ENCODE peak calls at places on chromosomes 16 and 17, in five cellular contexts. L, N, H, B and P are unnamed samples.

GRCh38 chr16:55147401-55147800 is 176.6 kb upstream of the IRX6 start:
- DNase-seq in H (no peak), B (no peak), L (no peak), N (no peak), P (no peak)

GRCh38 chr16:65619606-65620005 is 497.7 kb upstream of the CDH11 start:
- DNase-seq in H (no peak), N (no peak), L (no peak), B (no peak), P (no peak)

GRCh38 chr16:17364319-17365210 is 106.2 kb downstream of the XYLT1 start:
- DNase-seq in L (peak; percentile 82), N (no peak), B (no peak), H (no peak), P (no peak)

GRCh38 chr17:9116861-9117568 is 95.7 kb downstream of the NTN1 start:
- DNase-seq in H (no peak), L (no peak), N (no peak), B (no peak), P (no peak)

GRCh38 chr16:89450537-89450936 is 39.8 kb downstream of the ANKRD11 start:
- DNase-seq in B (no peak), L (no peak), H (no peak), N (no peak), P (no peak)

GRCh38 chr17:75246404-75246803 is 15.0 kb downstream of the GGA3 start:
- DNase-seq in N (no peak), H (no peak), B (no peak), L (no peak), P (no peak)

GRCh38 chr16:87895641-87896141 is 26.4 kb upstream of the SLC7A5 start:
- DNase-seq in L (no peak), B (peak; percentile 87), N (no peak), H (peak; percentile 37), P (no peak)

GRCh38 chr16:31862761-31863160 is 10.8 kb upstream of the ZNF267 start:
- DNase-seq in B (no peak), L (no peak), H (no peak), N (no peak), P (no peak)

GRCh38 chr16:88442811-88443576 is 10.1 kb upstream of the ZFPM1 start:
- DNase-seq in N (peak; percentile 81), L (peak; percentile 15), B (peak; percentile 79), H (peak; percentile 83), P (peak; percentile 74)

GRCh38 chr16:76926595-76926994 is 264.4 kb upstream of the MON1B start:
- DNase-seq in B (no peak), N (no peak), H (no peak), L (no peak), P (no peak)

GRCh38 chr16:2228161-2228824 is 4.9 kb downstream of the E4F1 start:
- DNase-seq in N (peak; percentile 45), L (no peak), B (no peak), H (no peak), P (no peak)

GRCh38 chr17:65515512-65515911 is 45.9 kb downstream of the AXIN2 start:
- DNase-seq in N (peak; percentile 10), B (no peak), H (no peak), L (no peak), P (no peak)

GRCh38 chr17:18235743-18236256 is 10.4 kb downstream of the LLGL1 start:
- DNase-seq in N (no peak), L (no peak), B (no peak), H (no peak), P (no peak)

GRCh38 chr17:82031885-82032627 is 578 bp downstream of the RAC3 start:
- DNase-seq in H (peak; percentile 74), B (peak; percentile 35), N (peak; percentile 76), L (no peak), P (no peak)

GRCh38 chr16:19833176-19833575 is 51.5 kb downstream of the GPRC5B start:
- DNase-seq in B (no peak), L (no peak), N (no peak), H (no peak), P (no peak)

GRCh38 chr17:44115585-44116415 is 7.6 kb downstream of the HDAC5 start:
- DNase-seq in B (peak; percentile 43), L (no peak), H (no peak), N (no peak), P (peak; percentile 67)

GRCh38 chr17:38701504-38702165 is 3.4 kb upstream of the MLLT6 start:
- DNase-seq in B (peak; percentile 87), L (no peak), N (no peak), H (no peak), P (no peak)

GRCh38 chr16:84569382-84569987 is 48.4 kb downstream of the COTL1 start:
- DNase-seq in H (peak; percentile 57), B (no peak), L (no peak), N (no peak), P (no peak)

GRCh38 chr16:10752843-10753523 is 9.3 kb downstream of the NUBP1 start:
- DNase-seq in N (no peak), L (no peak), H (peak; percentile 31), B (peak; percentile 75), P (no peak)

GRCh38 chr17:38898291-38898679 is 27.1 kb upstream of the LASP1NB start:
- DNase-seq in B (peak; percentile 29), H (no peak), L (no peak), N (no peak), P (no peak)

GRCh38 chr16:77385481-77385880 is 49.4 kb downstream of the ADAMTS18 start:
- DNase-seq in N (no peak), B (no peak), H (no peak), L (no peak), P (no peak)

GRCh38 chr17:80803451-80804428 is 187.9 kb upstream of the CHMP6 start:
- DNase-seq in B (no peak), L (no peak), H (no peak), N (peak; percentile 40), P (no peak)

GRCh38 chr16:28491080-28491969 is 549 bp downstream of the CLN3 start:
- DNase-seq in L (no peak), H (no peak), N (no peak), B (peak; percentile 39), P (peak; percentile 54)

GRCh38 chr16:66035096-66035495 is 331.4 kb upstream of the CDH5 start:
- DNase-seq in L (no peak), H (no peak), N (peak; percentile 82), B (no peak), P (no peak)

GRCh38 chr17:78885956-78886355 is 17.0 kb downstream of the CEP295NL start:
- DNase-seq in N (no peak), L (no peak), B (no peak), H (no peak), P (no peak)

GRCh38 chr17:6145946-6146345 is 75.8 kb downstream of the WSCD1 start:
- DNase-seq in H (no peak), N (no peak), L (no peak), B (no peak), P (no peak)

GRCh38 chr16:56269824-56270684 is 78.8 kb downstream of the GNAO1 start:
- DNase-seq in H (no peak), B (no peak), L (peak; percentile 42), N (peak; percentile 91), P (no peak)

GRCh38 chr16:52095466-52095865 is 451.5 kb downstream of the TOX3 start:
- DNase-seq in N (no peak), L (no peak), H (no peak), B (no peak), P (no peak)

GRCh38 chr17:63426917-63427308 is 19.2 kb downstream of the CYB561 start:
- DNase-seq in L (no peak), N (no peak), H (no peak), B (no peak), P (no peak)

GRCh38 chr17:57537524-57538410 is 207.3 kb downstream of the CCDC182 start:
- DNase-seq in B (no peak), L (no peak), H (no peak), N (no peak), P (no peak)

GRCh38 chr17:30824002-30824355 is 513 bp downstream of the CRLF3 start:
- DNase-seq in B (peak; percentile 34), N (peak; percentile 53), H (no peak), L (no peak), P (no peak)

GRCh38 chr17:79188048-79188447 is 113.4 kb downstream of the ENGASE start:
- DNase-seq in H (no peak), L (no peak), N (no peak), B (peak; percentile 18), P (no peak)

GRCh38 chr17:17050346-17051345 is 8.4 kb downstream of the MPRIP start:
- DNase-seq in H (peak; percentile 19), B (no peak), N (no peak), L (no peak), P (no peak)
- TF ChIP-seq CTCF in H (no peak), B (no peak), N (no peak), L (no peak), P (no peak)

GRCh38 chr17:50961282-50962220 is 95.4 kb upstream of the TOB1 start:
- DNase-seq in N (no peak), L (no peak), B (no peak), H (no peak), P (no peak)

GRCh38 chr17:50959341-50959740 is 93.2 kb upstream of the TOB1 start:
- DNase-seq in L (no peak), B (no peak), H (no peak), N (no peak), P (no peak)

GRCh38 chr17:50966163-50966666 is 100.1 kb upstream of the TOB1 start:
- DNase-seq in H (no peak), N (no peak), L (no peak), B (no peak), P (no peak)

GRCh38 chr17:50967795-50968194 is 101.6 kb upstream of the TOB1 start:
- DNase-seq in H (no peak), N (no peak), L (no peak), B (no peak), P (no peak)

GRCh38 chr17:50963139-50963538 is 97.0 kb upstream of the TOB1 start:
- DNase-seq in L (no peak), N (no peak), H (no peak), B (no peak), P (no peak)
- TF ChIP-seq CTCF in L (no peak), N (no peak), H (no peak), B (no peak), P (no peak)

GRCh38 chr17:34306466-34306865 is 12.8 kb upstream of the CCL8 start:
- DNase-seq in H (no peak), L (no peak), N (no peak), B (no peak), P (no peak)
- TF ChIP-seq CTCF in H (no peak), L (peak; percentile 61), N (peak; percentile 24), B (no peak), P (no peak)

GRCh38 chr16:3879887-3880564 is 487 bp downstream of the CREBBP start:
- DNase-seq in N (peak; percentile 82), L (no peak), H (peak; percentile 79), B (peak; percentile 79), P (peak; percentile 66)
- TF ChIP-seq CTCF in N (no peak), L (no peak), H (no peak), B (peak; percentile 35), P (no peak)

GRCh38 chr17:77242118-77242800 is 101.5 kb downstream of the SEC14L1 start:
- DNase-seq in N (no peak), L (no peak), H (no peak), B (no peak), P (no peak)
- TF ChIP-seq CTCF in N (no peak), L (no peak), H (no peak), B (no peak), P (no peak)